ENCODE peak calls at places on chromosomes 7 and 10, in six cellular contexts. D is IMR-90, F is neuronal stem cell, G is H9, J is H1, N is trophoblast cell. A is an unnamed sample.

GRCh38 chr7:105851064-105851463 is 25.3 kb downstream of the ATXN7L1 start:
- DNase-seq in N (no peak), J (no peak), D (no peak), F (no peak), G (no peak), A (no peak)

GRCh38 chr7:1055084-1055450 is 10.7 kb downstream of the GPR146 start:
- DNase-seq in F (no peak), J (no peak), D (peak; percentile 26), G (no peak), N (peak; percentile 90), A (no peak)

GRCh38 chr10:130412317-130412716 is 276.1 kb downstream of the GLRX3 start:
- DNase-seq in F (no peak), J (no peak), D (no peak), N (no peak), G (no peak), A (no peak)

GRCh38 chr10:89869180-89869579 is 167.8 kb downstream of the KIF20B start:
- DNase-seq in J (no peak), D (no peak), G (no peak), F (no peak), N (no peak), A (no peak)

GRCh38 chr7:83270407-83270806 is 107.7 kb upstream of the PCLO start:
- DNase-seq in F (no peak), G (no peak), D (no peak), N (no peak), J (no peak), A (no peak)

GRCh38 chr7:16083931-16084330 is 337.4 kb downstream of the CRPPA start:
- DNase-seq in N (no peak), G (no peak), J (no peak), D (peak; percentile 9), F (no peak), A (no peak)

GRCh38 chr10:78572565-78572964 is 496.2 kb upstream of the ZMIZ1 start:
- DNase-seq in G (no peak), N (no peak), D (no peak), J (no peak), F (no peak), A (no peak)

GRCh38 chr7:103389263-103389662 is 41.8 kb downstream of the PSMC2 start:
- DNase-seq in J (no peak), D (no peak), N (no peak), G (no peak), F (no peak), A (no peak)

GRCh38 chr10:80199828-80200227 is 5.5 kb downstream of the ANXA11 start:
- DNase-seq in G (no peak), F (no peak), J (no peak), N (peak; percentile 38), D (peak; percentile 82), A (peak; percentile 84)

GRCh38 chr10:73044378-73045285 is 52.0 kb downstream of the P4HA1 start:
- DNase-seq in J (no peak), N (peak; percentile 9), D (peak; percentile 94), F (no peak), G (no peak), A (peak; percentile 18)

GRCh38 chr7:34603711-34604444 is 54.1 kb upstream of the NPSR1 start:
- DNase-seq in D (no peak), J (no peak), F (no peak), N (no peak), G (no peak), A (no peak)

GRCh38 chr10:120997313-120998102 is 146.3 kb downstream of the WDR11 start:
- DNase-seq in J (no peak), G (no peak), F (no peak), N (no peak), D (no peak), A (no peak)

GRCh38 chr7:140294454-140294853 is 103.9 kb downstream of the SLC37A3 start:
- DNase-seq in N (no peak), J (no peak), D (no peak), G (no peak), F (no peak), A (no peak)

GRCh38 chr7:107180378-107180777 is 11.6 kb downstream of the HBP1 start:
- DNase-seq in J (no peak), D (peak; percentile 88), F (no peak), N (no peak), G (no peak), A (peak; percentile 81)

GRCh38 chr7:86209036-86209435 is 434.7 kb upstream of the GRM3 start:
- DNase-seq in N (no peak), F (no peak), J (no peak), G (peak; percentile 28), D (no peak), A (no peak)

GRCh38 chr10:132627736-132628512 is 90.3 kb downstream of the INPP5A start:
- DNase-seq in G (no peak), D (peak; percentile 50), J (no peak), N (no peak), F (no peak), A (peak; percentile 91)

GRCh38 chr7:101733713-101734475 is 83.5 kb upstream of the CUX1 start:
- DNase-seq in F (peak; percentile 40), N (peak; percentile 64), D (peak; percentile 47), G (peak; percentile 85), J (no peak), A (peak; percentile 62)

GRCh38 chr10:92837462-92837861 is 10.9 kb upstream of the EXOC6 start:
- DNase-seq in J (no peak), N (no peak), G (no peak), F (no peak), D (no peak), A (no peak)

GRCh38 chr7:50779427-50779826 is 3.3 kb downstream of the GRB10 start:
- DNase-seq in N (no peak), D (no peak), F (no peak), G (no peak), J (no peak), A (no peak)

DNA sequence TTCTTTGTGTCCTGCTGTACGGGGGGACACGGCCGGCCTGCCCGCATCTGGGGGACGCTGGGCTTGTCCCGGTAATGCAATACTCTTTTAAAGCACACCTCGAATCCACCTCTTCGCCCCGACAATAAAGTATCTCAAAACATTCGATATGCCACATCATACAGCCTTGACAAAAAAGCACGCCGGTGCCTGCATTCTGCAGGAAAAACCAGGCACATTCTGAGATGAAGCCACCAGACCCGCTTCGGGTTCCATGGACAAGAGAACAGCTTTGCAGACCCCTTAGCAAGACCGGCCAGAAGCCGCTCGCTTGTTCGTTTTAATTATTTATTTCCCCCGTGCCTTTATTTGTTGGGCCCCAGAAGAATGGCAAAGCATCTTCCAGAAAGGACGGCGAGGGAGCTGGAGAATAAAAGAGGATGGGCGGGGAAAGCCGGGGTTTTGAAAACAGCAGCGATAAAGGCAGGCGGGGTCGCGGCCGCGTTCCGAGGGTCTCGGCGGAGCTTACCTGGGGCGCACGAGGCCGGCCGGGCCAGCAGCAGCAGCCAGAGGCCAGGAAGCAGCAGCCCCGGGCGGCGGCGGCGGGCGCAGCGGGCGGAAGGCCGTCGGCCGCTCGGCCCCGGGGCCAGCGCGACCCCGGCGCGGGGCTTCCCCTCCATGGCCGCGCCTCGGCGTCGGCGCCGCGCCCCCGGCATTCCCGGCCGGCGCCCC is 459 bp downstream of the KIAA1549 start:
- DNase-seq in N (no peak), G (no peak), F (no peak), D (no peak), J (no peak), A (peak; percentile 24)
- H3K4ac ChIP-seq in N (peak overlapping the region; percentile 76), G (no peak overlapping the region), F (no peak overlapping the region), D (peak overlapping the region; percentile 10), J (peak overlapping the region; percentile 44), A (peak overlapping the region; percentile 24)

GRCh38 chr10:93954299-93954698 is 39.4 kb upstream of the PLCE1 start:
- DNase-seq in N (no peak), G (no peak), D (no peak), F (no peak), J (no peak), A (no peak)

GRCh38 chr10:93954726-93955363 is 38.9 kb upstream of the PLCE1 start:
- DNase-seq in J (no peak), N (no peak), D (peak; percentile 78), G (no peak), F (no peak), A (peak; percentile 63)

GRCh38 chr10:93962973-93963372 is 30.8 kb upstream of the PLCE1 start:
- DNase-seq in D (no peak), N (no peak), G (no peak), F (no peak), J (no peak), A (no peak)

GRCh38 chr10:93963434-93963833 is 30.3 kb upstream of the PLCE1 start:
- DNase-seq in N (no peak), G (no peak), F (no peak), D (no peak), J (no peak), A (no peak)

DNA sequence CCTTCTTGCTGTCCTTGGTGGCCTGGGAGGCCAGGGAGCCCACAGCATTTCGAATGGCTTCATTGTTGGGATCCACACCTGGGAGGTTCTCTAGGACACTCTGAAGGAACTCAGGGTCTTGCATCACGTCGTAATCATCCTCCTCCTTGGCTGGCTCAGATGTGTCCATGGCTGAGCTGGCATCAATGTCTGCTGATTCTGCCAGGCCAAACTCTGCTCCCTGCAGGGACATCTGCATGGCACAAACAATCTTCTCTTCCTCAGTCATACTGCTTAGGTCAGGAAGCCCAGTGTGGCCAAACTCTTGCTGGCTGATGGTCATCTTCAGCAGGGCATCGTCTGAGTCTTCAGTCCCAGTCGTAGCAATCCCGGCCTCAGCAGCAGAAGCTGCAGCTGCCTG is 34.9 kb upstream of the PLCE1 start:
- DNase-seq in D (no peak), G (no peak), N (no peak), J (no peak), F (no peak), A (no peak)
- H4K91ac ChIP-seq in D (no peak overlapping the region), G (no peak overlapping the region), N (no peak overlapping the region), J (no peak overlapping the region), F (no peak overlapping the region), A (no peak overlapping the region)

DNA sequence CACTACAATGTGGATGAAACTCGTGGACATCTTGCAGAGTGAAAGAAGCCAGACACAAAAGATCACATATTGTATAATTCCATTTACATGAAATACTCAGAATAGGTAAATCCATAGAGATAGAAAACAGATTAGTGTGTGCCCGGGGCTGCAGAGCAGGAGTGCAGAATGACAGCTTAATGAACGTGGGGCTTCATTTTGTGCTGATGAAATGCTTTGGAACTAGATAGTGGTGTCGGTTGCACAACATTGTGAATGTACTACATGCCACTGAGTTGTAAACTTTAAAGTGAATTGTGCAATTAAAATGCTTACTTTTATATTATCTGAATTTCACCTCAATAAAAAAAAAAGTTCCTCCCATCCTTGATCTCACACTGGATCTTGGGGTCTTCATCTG is 31.8 kb upstream of the CARD11 start:
- DNase-seq in F (no peak), G (no peak), J (no peak), N (peak; percentile 42), D (no peak), A (no peak)
- H3K14ac ChIP-seq in F (no peak overlapping the region), G (no peak overlapping the region), J (no peak overlapping the region), N (no peak overlapping the region), D (no peak overlapping the region), A (no peak overlapping the region)

DNA sequence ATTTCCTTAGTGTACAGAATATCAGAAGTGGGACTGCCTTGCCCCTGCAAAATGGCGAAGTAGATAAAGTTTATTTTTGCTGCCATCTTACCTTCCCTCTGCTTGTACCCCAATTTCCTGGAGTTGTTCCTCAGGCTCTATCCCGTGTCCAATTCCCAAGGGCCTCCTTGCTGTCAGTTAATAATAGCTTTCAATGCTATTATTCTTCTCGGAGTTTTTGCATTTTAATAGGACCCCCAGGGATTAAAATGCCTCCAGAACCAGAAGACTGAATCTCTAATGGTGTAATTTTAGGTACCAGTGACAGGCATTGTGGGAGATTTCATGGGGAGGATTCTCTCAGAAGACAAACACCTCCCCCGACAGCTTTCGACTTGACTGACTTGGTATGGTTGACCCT is 75.1 kb downstream of the ZNF22 start:
- DNase-seq in G (no peak), N (no peak), F (no peak), J (no peak), D (no peak), A (no peak)
- H3K4ac ChIP-seq in G (no peak overlapping the region), N (no peak overlapping the region), F (no peak overlapping the region), J (no peak overlapping the region), D (no peak overlapping the region), A (no peak overlapping the region)

A was measured in mesenchymal stem cell.